ENCODE peak calls at places on chromosomes 6 and 20, in ten cellular contexts. D is AG09319, S is anterior cingulate cortex, E is ovary, F is caudate nucleus, B is heart right ventricle, O is neuronal stem cell, I is GM23248, H is hippocampal formation, G is BJ. R is an unnamed sample.

GRCh38 chr6:330948-331347 is 38.7 kb downstream of the DUSP22 start:
- DNase-seq in B (no peak), I (no peak), H (no peak), E (no peak), F (no peak), D (no peak), S (no peak), G (no peak), O (no peak), R (no peak)

GRCh38 chr6:119105262-119105661 is 26.8 kb upstream of the FAM184A start:
- DNase-seq in D (no peak), I (peak), H (no peak), F (no peak), G (no peak), O (no peak), B (no peak), E (no peak), S (no peak), R (no peak)

GRCh38 chr6:9717568-9717967 is 697.3 kb downstream of the TFAP2A start:
- DNase-seq in F (no peak), I (no peak), O (no peak), H (no peak), S (no peak), D (no peak), G (no peak), E (no peak), B (no peak), R (no peak)

GRCh38 chr6:157946865-157947532 is 34.7 kb upstream of the SYNJ2 start:
- DNase-seq in D (no peak), O (no peak), B (no peak), E (no peak), H (peak), G (no peak), F (no peak), I (peak), S (peak), R (no peak)

GRCh38 chr6:33201147-33201545 is 479 bp downstream of the SLC39A7 start:
- DNase-seq in G (no peak), O (no peak), B (no peak), F (no peak), E (no peak), S (no peak), I (no peak), H (no peak), D (no peak), R (no peak)

GRCh38 chr6:35596448-35597442 is 84.0 kb upstream of the TULP1 start:
- DNase-seq in E (no peak), S (no peak), G (no peak), O (no peak), F (no peak), B (no peak), D (no peak), I (peak), H (no peak), R (peak)

GRCh38 chr6:4620284-4621228 is 155.6 kb upstream of the CDYL start:
- DNase-seq in G (no peak), O (no peak), B (no peak), D (no peak), H (no peak), F (no peak), S (no peak), E (no peak), I (no peak), R (no peak)

GRCh38 chr6:24205020-24205492 is 79.0 kb downstream of the NRSN1 start:
- DNase-seq in I (peak), H (peak), S (peak), D (no peak), B (no peak), E (no peak), F (no peak), G (no peak), O (peak), R (peak)

GRCh38 chr6:109687271-109687721 is 3.7 kb downstream of the AK9 start:
- DNase-seq in B (no peak), H (no peak), O (no peak), E (no peak), S (no peak), G (peak), D (peak), I (peak), F (no peak), R (peak)

GRCh38 chr6:147970970-147971369 is 371.7 kb upstream of the SASH1 start:
- DNase-seq in D (no peak), G (no peak), O (no peak), B (no peak), I (no peak), S (no peak), E (no peak), F (no peak), H (no peak), R (no peak)

GRCh38 chr20:45339084-45339483 is 9.1 kb downstream of the SDC4 start:
- DNase-seq in F (no peak), O (no peak), B (no peak), G (no peak), D (no peak), H (no peak), I (no peak), E (no peak), S (no peak), R (no peak)

GRCh38 chr6:45741437-45742166 is 274.1 kb downstream of the CLIC5 start:
- DNase-seq in F (no peak), B (no peak), D (peak), S (no peak), O (no peak), H (peak), G (peak), I (peak), E (no peak), R (no peak)

GRCh38 chr20:4922186-4922585 is 79.1 kb downstream of the SLC23A2 start:
- DNase-seq in S (no peak), H (no peak), D (no peak), G (no peak), F (no peak), E (no peak), O (no peak), I (no peak), B (no peak), R (no peak)

GRCh38 chr6:139330271-139330670 is 38.5 kb upstream of the TXLNB start:
- DNase-seq in O (no peak), F (no peak), H (no peak), D (no peak), G (no peak), S (no peak), E (no peak), B (no peak), I (no peak), R (no peak)

GRCh38 chr20:14189794-14190402 is 147.5 kb downstream of the FLRT3 start:
- DNase-seq in S (no peak), I (peak), D (peak), H (no peak), B (no peak), E (no peak), O (no peak), F (no peak), G (no peak), R (peak)

GRCh38 chr20:18995455-18995854 is 181.9 kb downstream of the SCP2D1 start:
- DNase-seq in H (no peak), B (no peak), D (no peak), S (no peak), O (no peak), F (no peak), E (no peak), I (no peak), G (no peak), R (no peak)